ENCODE peak calls at places on chromosomes 6 and 20, in five cellular contexts. One of them, this sample, is unnamed.
A peak's percentile ranks its signal among the peaks of the same experiment; 100 is the strongest.

GRCh38 chr6:31203345-31203979 is 33.0 kb upstream of the POU5F1 start:
- DNase-seq in H1: no peak
- DNase-seq in HepG2: peak; percentile 75
- DNase-seq in NT2/D1: no peak
- DNase-seq in GM12878: peak; percentile 86
- DNase-seq in this sample: no peak

GRCh38 chr6:168574699-168575195 is 133.8 kb downstream of the SMOC2 start:
- DNase-seq in H1: peak; percentile 49
- DNase-seq in HepG2: no peak
- DNase-seq in NT2/D1: peak; percentile 25
- DNase-seq in GM12878: no peak
- DNase-seq in this sample: no peak

GRCh38 chr6:52617087-52617486 is 40.2 kb upstream of the TRAM2 start:
- DNase-seq in H1: no peak
- DNase-seq in HepG2: no peak
- DNase-seq in NT2/D1: no peak
- DNase-seq in GM12878: no peak
- DNase-seq in this sample: no peak

GRCh38 chr6:82569022-82569421 is 205.4 kb downstream of the TPBG start:
- DNase-seq in H1: no peak
- DNase-seq in HepG2: no peak
- DNase-seq in NT2/D1: no peak
- DNase-seq in GM12878: no peak
- DNase-seq in this sample: no peak

GRCh38 chr6:78511019-78511418 is 356.3 kb upstream of the IRAK1BP1 start:
- DNase-seq in H1: no peak
- DNase-seq in HepG2: no peak
- DNase-seq in NT2/D1: no peak
- DNase-seq in GM12878: no peak
- DNase-seq in this sample: no peak

GRCh38 chr6:34664270-34664971 is 32.1 kb downstream of the ILRUN start:
- DNase-seq in H1: no peak
- DNase-seq in HepG2: peak; percentile 48
- DNase-seq in NT2/D1: no peak
- DNase-seq in GM12878: no peak
- DNase-seq in this sample: no peak

GRCh38 chr20:62378215-62378614 is 8.7 kb upstream of the RPS21 start:
- DNase-seq in H1: no peak
- DNase-seq in HepG2: no peak
- DNase-seq in NT2/D1: no peak
- DNase-seq in GM12878: no peak
- DNase-seq in this sample: no peak

GRCh38 chr6:163438298-163438939 is 23.9 kb downstream of the QKI start:
- DNase-seq in H1: no peak
- DNase-seq in HepG2: no peak
- DNase-seq in NT2/D1: no peak
- DNase-seq in GM12878: no peak
- DNase-seq in this sample: no peak

GRCh38 chr20:46757754-46758678 is 48.6 kb downstream of the SLC2A10 start:
- DNase-seq in H1: peak; percentile 84
- DNase-seq in HepG2: peak; percentile 59
- DNase-seq in NT2/D1: peak; percentile 58
- DNase-seq in GM12878: peak; percentile 30
- DNase-seq in this sample: peak; percentile 67

GRCh38 chr6:169700296-169700695 is 1.5 kb downstream of the WDR27 start:
- DNase-seq in H1: no peak
- DNase-seq in HepG2: no peak
- DNase-seq in NT2/D1: no peak
- DNase-seq in GM12878: no peak
- DNase-seq in this sample: peak; percentile 24

GRCh38 chr6:168217880-168218537 is 101.6 kb downstream of the DACT2 start:
- DNase-seq in H1: no peak
- DNase-seq in HepG2: no peak
- DNase-seq in NT2/D1: no peak
- DNase-seq in GM12878: no peak
- DNase-seq in this sample: no peak

GRCh38 chr6:151494235-151494950 is 576 bp downstream of the CCDC170 start:
- DNase-seq in H1: no peak
- DNase-seq in HepG2: peak; percentile 57
- DNase-seq in NT2/D1: no peak
- DNase-seq in GM12878: no peak
- DNase-seq in this sample: no peak

GRCh38 chr6:52598123-52598823 is 21.4 kb upstream of the TRAM2 start:
- DNase-seq in H1: peak; percentile 87
- DNase-seq in HepG2: peak; percentile 100
- DNase-seq in NT2/D1: no peak
- DNase-seq in GM12878: no peak
- DNase-seq in this sample: peak; percentile 87

GRCh38 chr6:103872683-103873082 is 987.0 kb downstream of the HACE1 start:
- DNase-seq in H1: no peak
- DNase-seq in HepG2: no peak
- DNase-seq in NT2/D1: peak; percentile 43
- DNase-seq in GM12878: no peak
- DNase-seq in this sample: no peak

GRCh38 chr6:128532110-128532509 is 11.7 kb upstream of the PTPRK start:
- DNase-seq in H1: no peak
- DNase-seq in HepG2: no peak
- DNase-seq in NT2/D1: no peak
- DNase-seq in GM12878: no peak
- DNase-seq in this sample: no peak

GRCh38 chr6:25627001-25627400 is 25.0 kb upstream of the SCGN start:
- DNase-seq in H1: no peak
- DNase-seq in HepG2: no peak
- DNase-seq in NT2/D1: peak; percentile 35
- DNase-seq in GM12878: no peak
- DNase-seq in this sample: no peak

GRCh38 chr6:148999921-149000589 is 253.2 kb downstream of the UST start:
- DNase-seq in H1: peak; percentile 7
- DNase-seq in HepG2: no peak
- DNase-seq in NT2/D1: no peak
- DNase-seq in GM12878: no peak
- DNase-seq in this sample: no peak

GRCh38 chr6:13375360-13375878 is 47.1 kb upstream of the TBC1D7 start:
- DNase-seq in H1: no peak
- DNase-seq in HepG2: no peak
- DNase-seq in NT2/D1: no peak
- DNase-seq in GM12878: peak; percentile 95
- DNase-seq in this sample: no peak

GRCh38 chr6:42212442-42212841 is 5.2 kb downstream of the MRPS10 start:
- DNase-seq in H1: no peak
- DNase-seq in HepG2: no peak
- DNase-seq in NT2/D1: no peak
- DNase-seq in GM12878: no peak
- DNase-seq in this sample: no peak

GRCh38 chr6:81969814-81970213 is 217.3 kb upstream of the TENT5A start:
- DNase-seq in H1: peak; percentile 62
- DNase-seq in HepG2: no peak
- DNase-seq in NT2/D1: peak; percentile 6
- DNase-seq in GM12878: no peak
- DNase-seq in this sample: no peak

GRCh38 chr20:57968111-57968510 is 258.3 kb upstream of the PMEPA1 start:
- DNase-seq in H1: no peak
- DNase-seq in HepG2: no peak
- DNase-seq in NT2/D1: no peak
- DNase-seq in GM12878: no peak
- DNase-seq in this sample: no peak

GRCh38 chr20:49901588-49901987 is 13.7 kb downstream of the SPATA2 start:
- DNase-seq in H1: no peak
- DNase-seq in HepG2: no peak
- DNase-seq in NT2/D1: no peak
- DNase-seq in GM12878: no peak
- DNase-seq in this sample: no peak

DNA sequence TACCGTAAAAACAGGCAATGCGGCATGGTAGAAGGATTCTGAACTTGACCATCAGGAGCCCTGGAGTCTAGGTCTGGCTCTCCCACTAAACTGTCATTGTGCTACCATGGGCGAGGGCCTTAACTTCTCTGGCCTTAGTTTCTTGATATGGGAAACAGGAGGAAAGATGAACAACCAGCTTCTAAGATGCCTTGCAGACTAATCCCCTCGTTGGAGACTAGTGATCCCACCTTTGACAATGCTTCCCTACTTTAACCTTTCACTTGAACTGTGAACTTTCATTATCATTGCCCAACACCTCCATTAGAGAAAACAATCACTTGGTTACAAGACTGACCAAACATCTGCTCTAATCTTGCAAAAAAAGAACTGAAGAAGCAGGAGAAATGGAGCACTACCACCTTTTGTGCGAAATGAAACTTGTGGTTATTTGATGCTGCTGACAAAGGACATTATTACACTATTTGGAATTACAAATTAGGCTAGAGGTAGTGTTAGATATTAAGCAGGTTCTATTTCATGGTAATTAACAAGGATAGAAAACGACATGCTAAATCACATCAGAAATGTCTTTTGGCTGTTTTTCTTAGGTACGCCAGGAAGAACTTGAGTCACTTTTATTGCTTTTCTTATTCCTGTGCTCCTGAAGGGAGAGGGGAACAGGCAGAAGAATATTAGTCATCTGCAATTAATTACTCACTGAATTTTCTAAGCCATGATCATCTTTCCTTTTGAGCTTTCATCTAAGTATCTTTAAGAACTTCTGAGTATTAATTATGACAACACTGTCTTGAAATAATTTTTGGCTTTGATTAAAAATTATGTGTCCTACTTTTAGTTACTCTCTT is 39.1 kb upstream of the ARHGAP18 start:
- DNase-seq in H1: no peak
- DNase-seq in HepG2: no peak
- DNase-seq in NT2/D1: no peak
- DNase-seq in GM12878: no peak
- DNase-seq in this sample: no peak
- TF ChIP-seq SUZ12 in H1: no peak
- TF ChIP-seq SUZ12 in HepG2: no peak
- TF ChIP-seq SUZ12 in NT2/D1: no peak
- TF ChIP-seq SUZ12 in GM12878: no peak
- TF ChIP-seq SUZ12 in this sample: no peak

GRCh38 chr6:116485786-116486185 is 24.6 kb downstream of the CALHM6 start:
- DNase-seq in H1: no peak
- DNase-seq in HepG2: no peak
- DNase-seq in NT2/D1: no peak
- DNase-seq in GM12878: no peak
- DNase-seq in this sample: no peak
- TF ChIP-seq SUZ12 in H1: no peak
- TF ChIP-seq SUZ12 in HepG2: no peak
- TF ChIP-seq SUZ12 in NT2/D1: no peak
- TF ChIP-seq SUZ12 in GM12878: no peak
- TF ChIP-seq SUZ12 in this sample: no peak

GRCh38 chr6:41204156-41204555 is 3.2 kb upstream of the TREML2 start:
- DNase-seq in H1: no peak
- DNase-seq in HepG2: no peak
- DNase-seq in NT2/D1: no peak
- DNase-seq in GM12878: no peak
- DNase-seq in this sample: no peak

GRCh38 chr6:41201784-41202181 is 834 bp upstream of the TREML2 start:
- DNase-seq in H1: peak; percentile 35
- DNase-seq in HepG2: no peak
- DNase-seq in NT2/D1: no peak
- DNase-seq in GM12878: no peak
- DNase-seq in this sample: no peak

GRCh38 chr6:41199427-41200246 is 1.3 kb downstream of the TREML2 start:
- DNase-seq in H1: no peak
- DNase-seq in HepG2: no peak
- DNase-seq in NT2/D1: no peak
- DNase-seq in GM12878: peak; percentile 55
- DNase-seq in this sample: no peak

GRCh38 chr6:41200296-41200900 is 551 bp downstream of the TREML2 start:
- DNase-seq in H1: peak; percentile 44
- DNase-seq in HepG2: no peak
- DNase-seq in NT2/D1: no peak
- DNase-seq in GM12878: peak; percentile 58
- DNase-seq in this sample: no peak

DNA sequence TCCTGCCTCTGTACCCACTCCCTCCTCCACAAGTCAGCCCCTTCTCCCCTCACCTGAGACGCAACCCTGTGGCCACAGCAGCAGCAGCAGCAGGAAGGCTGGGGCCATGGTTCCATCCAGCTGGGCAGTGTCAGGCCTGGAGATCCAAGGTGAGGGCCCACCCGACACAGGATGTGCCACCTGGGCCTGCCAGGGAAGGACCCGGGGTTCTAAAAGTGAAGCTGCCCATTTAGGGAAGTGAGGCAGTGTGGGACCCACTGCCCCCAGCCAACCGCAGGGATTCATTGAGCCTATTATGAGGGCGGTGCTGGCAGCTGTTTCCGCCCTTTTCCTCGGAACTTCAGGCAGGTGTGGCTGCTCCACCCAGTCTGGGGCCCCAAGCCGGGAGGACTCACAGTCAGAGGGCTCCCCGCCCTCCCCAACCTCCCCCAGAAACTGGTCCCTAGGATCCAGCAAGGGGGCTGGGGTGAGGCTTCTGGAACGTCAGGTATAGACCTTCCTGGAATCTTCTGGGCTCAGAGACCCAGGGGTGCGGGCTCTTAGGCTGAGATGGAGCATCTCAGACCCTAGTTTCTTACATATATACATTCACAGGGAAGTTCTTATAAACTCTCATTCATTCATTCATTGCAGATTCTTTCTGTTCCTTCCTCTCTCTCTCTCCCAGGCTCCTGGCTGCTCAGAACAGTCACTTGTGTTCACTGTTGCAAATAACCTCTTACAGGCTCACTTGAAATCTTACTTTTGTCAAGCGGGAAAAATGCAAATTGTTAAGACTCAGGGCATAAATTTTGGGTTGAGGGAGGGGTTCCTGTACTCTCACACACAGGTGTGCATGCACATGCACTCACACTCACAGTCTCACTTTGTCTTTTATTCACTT is at the start of gene TREML2:
- DNase-seq in H1: peak; percentile 43
- DNase-seq in HepG2: no peak
- DNase-seq in NT2/D1: no peak
- DNase-seq in GM12878: no peak
- DNase-seq in this sample: no peak
- TF ChIP-seq SUZ12 in H1: no peak
- TF ChIP-seq SUZ12 in HepG2: no peak
- TF ChIP-seq SUZ12 in NT2/D1: no peak
- TF ChIP-seq SUZ12 in GM12878: no peak
- TF ChIP-seq SUZ12 in this sample: no peak

DNA sequence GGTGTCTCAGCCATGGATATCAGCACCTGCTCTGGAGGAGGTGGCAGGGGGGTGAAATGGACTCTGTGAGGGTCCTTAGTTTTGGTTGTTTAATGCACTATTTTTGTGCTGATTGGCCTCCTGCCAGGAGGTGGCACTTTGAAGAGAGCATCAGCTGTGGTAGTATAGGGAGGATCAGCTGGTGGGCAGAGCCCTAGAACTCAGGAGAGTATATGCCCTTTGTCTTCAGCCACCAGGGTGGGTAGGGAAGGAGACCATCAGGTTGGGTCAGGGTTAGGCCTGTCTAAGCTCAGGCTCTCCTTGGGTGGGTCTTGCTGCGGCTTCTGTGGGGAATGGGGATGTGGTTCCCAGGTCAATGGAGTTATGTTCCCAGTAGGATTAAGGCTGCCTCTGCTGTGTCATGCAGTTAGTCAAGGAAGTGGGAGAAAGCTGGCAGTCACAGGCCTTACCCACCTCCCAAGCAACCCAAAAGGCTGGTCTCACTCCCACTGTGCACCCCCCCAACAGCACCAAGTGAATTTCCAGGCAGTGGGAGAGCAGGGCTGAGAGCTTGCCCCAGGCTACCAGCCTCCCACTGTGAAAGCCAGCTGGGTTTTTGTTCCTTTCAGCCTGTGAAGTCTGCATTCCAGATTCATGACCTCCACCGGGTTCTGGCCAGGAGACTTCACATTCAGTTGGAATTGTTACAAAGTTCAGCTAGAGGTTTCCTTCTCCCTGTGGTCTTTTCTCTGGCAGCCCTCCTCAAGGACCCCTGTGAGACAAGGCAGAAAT is 5.7 kb upstream of the OSTM1 start:
- DNase-seq in H1: no peak
- DNase-seq in HepG2: no peak
- DNase-seq in NT2/D1: peak; percentile 54
- DNase-seq in GM12878: no peak
- DNase-seq in this sample: no peak
- TF ChIP-seq SUZ12 in H1: no peak
- TF ChIP-seq SUZ12 in HepG2: no peak
- TF ChIP-seq SUZ12 in NT2/D1: no peak
- TF ChIP-seq SUZ12 in GM12878: no peak
- TF ChIP-seq SUZ12 in this sample: no peak